ENCODE peak calls at places on chromosome 12, in four cellular contexts. H is Peyer's patch, W is ovary, Z is right lobe of liver. F is an unnamed sample. For H3K27me3 and H3K4me1, the result is how much of the 10 kb centered on the place peaks cover.

GRCh38 chr12:95763809-95764253 is 26.7 kb downstream of the NTN4 start:
- DNase-seq in H (peak), W (no peak), Z (no peak), F (no peak)

GRCh38 chr12:25115677-25116076 is 79.3 kb downstream of the DNAI7 start:
- DNase-seq in H (no peak), W (no peak), Z (no peak), F (no peak)

GRCh38 chr12:93005928-93006654 is 77.0 kb upstream of the EEA1 start:
- DNase-seq in W (no peak), Z (no peak), H (no peak), F (no peak)

GRCh38 chr12:15278816-15279658 is 43.3 kb upstream of the PTPRO start:
- DNase-seq in Z (no peak), H (peak), W (peak), F (peak)

GRCh38 chr12:43758728-43759563 is at the start of the genes IRAK4 and PUS7L:
- DNase-seq in W (peak), H (peak), Z (peak), F (peak)

GRCh38 chr12:1171657-1172056 is 180.6 kb downstream of the ERC1 start:
- DNase-seq in Z (no peak), H (no peak), W (no peak), F (no peak)

GRCh38 chr12:127809236-127809635 is 457.7 kb upstream of the TMEM132C start:
- DNase-seq in H (no peak), W (no peak), Z (no peak), F (no peak)

GRCh38 chr12:127381043-127381668 is 885.8 kb upstream of the TMEM132C start:
- DNase-seq in H (peak), Z (peak), W (peak), F (peak)

GRCh38 chr12:108306014-108306501 is 33.1 kb downstream of the CMKLR1 start:
- DNase-seq in W (no peak), H (no peak), Z (no peak), F (no peak)

GRCh38 chr12:27246774-27247173 is 2.7 kb downstream of the STK38L start:
- DNase-seq in W (no peak), Z (no peak), H (no peak), F (no peak)

GRCh38 chr12:7150356-7150755 is 20.2 kb downstream of the CLSTN3 start:
- DNase-seq in H (no peak), Z (no peak), W (peak), F (no peak)

GRCh38 chr12:45388545-45388944 is 172.7 kb downstream of the ANO6 start:
- DNase-seq in Z (no peak), W (no peak), H (no peak), F (no peak)

GRCh38 chr12:108565976-108566375 is 3.6 kb downstream of the ISCU start:
- DNase-seq in Z (peak), H (peak), W (peak), F (peak)

GRCh38 chr12:58502857-58503256 is 417.4 kb downstream of the LRIG3 start:
- DNase-seq in W (no peak), Z (no peak), H (no peak), F (no peak)

GRCh38 chr12:80517655-80518054 is 73.6 kb downstream of the PTPRQ start:
- DNase-seq in W (no peak), Z (no peak), H (no peak), F (no peak)

GRCh38 chr12:27960822-27961221 is 11.7 kb downstream of the PTHLH start:
- DNase-seq in W (no peak), H (no peak), Z (no peak), F (no peak)

GRCh38 chr12:133108150-133108549 is 21.9 kb downstream of the ZNF891 start:
- DNase-seq in H (no peak), W (no peak), Z (no peak), F (no peak)

GRCh38 chr12:62720661-62721330 is 214.2 kb downstream of the PPM1H start:
- DNase-seq in H (no peak), W (no peak), Z (no peak), F (no peak)

GRCh38 chr12:6272300-6273208 is 37.9 kb upstream of the PLEKHG6 start:
- DNase-seq in H (no peak), Z (no peak), W (no peak), F (no peak)

GRCh38 chr12:122023339-122024131 is 1.9 kb downstream of the BCL7A start:
- DNase-seq in H (peak), W (peak), Z (peak), F (peak)

GRCh38 chr12:77064891-77065360 is 443 bp downstream of the E2F7 start:
- DNase-seq in H (no peak), W (no peak), Z (no peak), F (no peak)

GRCh38 chr12:124993568-124994434 is at the start of gene BRI3BP:
- DNase-seq in H (peak), Z (peak), W (peak), F (peak)

GRCh38 chr12:77751939-77752338 is 78.8 kb upstream of the NAV3 start:
- DNase-seq in H (no peak), W (no peak), Z (no peak), F (no peak)

DNA sequence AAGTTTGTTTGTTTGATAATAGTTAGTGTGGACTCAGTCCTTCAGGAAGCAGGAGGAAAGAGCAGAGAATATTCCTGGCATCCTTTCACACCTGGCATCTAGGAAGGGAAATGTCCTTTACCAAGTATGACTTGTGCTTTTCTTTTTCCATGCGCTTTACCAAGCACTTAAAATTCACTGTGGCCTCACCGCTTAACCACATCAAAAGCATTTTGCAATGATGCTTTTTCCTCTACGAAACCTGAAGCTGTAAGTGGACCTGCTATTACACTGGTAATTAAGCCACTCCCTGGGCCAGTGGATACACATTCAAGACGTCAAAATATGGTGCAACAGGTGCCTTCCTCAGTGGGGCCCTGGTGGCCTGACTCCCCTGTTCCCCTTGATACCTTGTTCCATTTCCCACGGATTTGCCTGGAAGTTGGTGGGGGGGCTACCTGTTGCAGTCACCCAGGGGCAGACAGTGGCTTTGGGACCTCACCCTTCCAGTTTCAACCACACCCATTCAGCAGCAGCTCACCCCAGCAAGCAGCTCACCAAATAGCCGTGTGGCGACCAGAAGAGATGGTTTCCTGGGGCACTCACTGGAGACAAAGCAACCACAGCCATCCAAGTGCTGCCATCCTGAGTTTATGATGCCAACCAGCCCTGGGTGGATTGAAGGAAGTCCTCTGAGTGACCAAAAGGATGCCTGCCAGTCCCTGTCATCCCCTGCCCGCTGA is 14.2 kb upstream of the FZD10 start:
- DNase-seq in W (no peak), H (no peak), Z (no peak), F (no peak)
- H3K27me3 ChIP-seq in W (under half), H (under half), Z (under half), F (under half)

GRCh38 chr12:21501258-21502163 is at the start of the genes GOLT1B and RECQL:
- DNase-seq in W (peak), Z (peak), H (peak), F (peak)
- H3K4me1 ChIP-seq in W (under half), Z (under half), H (under half), F (under half)

GRCh38 chr12:57162541-57163125 is 15.2 kb upstream of the LRP1-AS start:
- DNase-seq in W (no peak), Z (peak), H (no peak), F (peak)
- H3K27ac ChIP-seq in W (no peak), Z (no peak), H (no peak), F (no peak)

GRCh38 chr12:54056110-54056509 is 2.5 kb downstream of the HOXC4 start:
- DNase-seq in H (no peak), W (no peak), Z (no peak), F (no peak)
- H3K27me3 ChIP-seq in H (under half), W (under half), Z (under half), F (under half)

DNA sequence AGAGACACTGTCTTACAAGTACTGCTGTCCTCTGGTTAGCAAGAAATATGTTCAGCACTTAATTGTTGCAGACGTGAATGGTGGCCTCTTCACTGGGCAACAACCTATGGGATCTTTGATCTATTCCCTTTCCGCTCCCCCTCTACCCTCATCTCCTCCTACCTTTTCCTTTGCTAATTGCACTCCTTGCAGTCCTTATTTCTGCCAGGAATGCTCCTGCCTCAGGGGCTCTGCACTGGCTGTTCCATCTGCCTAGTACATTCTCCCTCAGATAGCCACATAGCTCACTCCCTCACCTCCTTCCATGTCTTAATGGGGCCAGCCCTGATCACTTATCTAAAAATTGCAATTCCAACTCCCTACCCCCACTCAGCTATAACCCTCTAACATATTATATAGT is 4.5 kb upstream of the NFYB start:
- DNase-seq in H (no peak), W (no peak), Z (no peak), F (no peak)
- H3K4me1 ChIP-seq in H (under half), W (under half), Z (under half), F (under half)

DNA sequence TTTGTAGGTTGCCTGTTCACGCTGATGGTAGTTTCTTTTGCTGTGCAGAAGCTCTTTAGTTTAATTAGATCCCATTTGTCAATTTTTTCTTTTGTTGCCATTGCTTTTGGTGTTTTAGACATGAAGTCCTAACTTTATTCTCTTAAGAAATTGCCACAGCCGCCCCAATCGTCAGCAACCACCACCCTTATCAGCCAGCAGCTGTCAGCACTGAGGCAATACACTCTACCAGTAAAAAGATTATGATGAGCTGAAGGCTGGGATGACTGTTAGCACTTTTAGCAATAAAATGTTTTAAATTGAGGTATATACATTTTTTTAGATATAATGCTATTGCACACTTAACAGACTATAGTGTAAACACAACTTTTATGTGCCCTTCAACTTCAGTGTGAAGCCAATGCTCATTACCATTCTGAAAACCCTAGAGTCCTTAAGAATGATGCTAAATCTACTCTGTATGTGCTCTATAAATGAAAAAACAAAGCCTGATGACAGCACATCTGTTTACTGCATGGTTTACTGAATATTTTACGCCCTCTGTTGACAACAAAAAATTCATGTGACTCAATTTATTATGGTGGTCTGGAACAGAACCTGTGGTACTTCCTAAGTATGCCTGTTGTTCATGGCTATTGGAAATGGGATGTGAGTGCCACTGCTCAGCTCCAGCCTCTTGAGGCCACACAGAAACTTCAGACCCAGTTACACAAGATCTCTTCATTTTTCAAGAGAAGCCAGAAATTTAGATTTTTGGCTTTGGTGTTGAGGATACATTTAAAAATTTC is 197.4 kb downstream of the DUSP6 start:
- DNase-seq in W (no peak), Z (no peak), H (no peak), F (no peak)
- H3K27ac ChIP-seq in W (no peak), Z (no peak), H (no peak), F (no peak)